ENCODE peak calls at places on chromosomes 12 and 14, in five cellular contexts. H is nephron progenitor cell, U is activated gamma-delta T cell, O is right cardiac atrium, P is GF-D8. A is an unnamed sample.

GRCh38 chr14:86057018-86057667 is 527.2 kb downstream of the FLRT2 start:
- DNase-seq in H (peak; percentile 35), U (no peak), O (no peak), P (no peak), A (no peak)

GRCh38 chr12:26378721-26379120 is 183.3 kb downstream of the SSPN start:
- DNase-seq in H (no peak), U (no peak), O (no peak), P (no peak), A (no peak)

GRCh38 chr14:95265106-95266094 is 54.3 kb downstream of the CLMN start:
- DNase-seq in H (no peak), U (no peak), O (no peak), P (no peak), A (no peak)

GRCh38 chr12:6821674-6822433 is at the start of gene GPR162:
- DNase-seq in H (peak; percentile 85), U (no peak), O (peak; percentile 66), P (no peak), A (no peak)

GRCh38 chr12:113075137-113075683 is 18.7 kb downstream of the DTX1 start:
- DNase-seq in H (no peak), U (no peak), O (no peak), P (no peak), A (no peak)

GRCh38 chr12:113056631-113057488 is at the start of gene DTX1:
- DNase-seq in H (peak; percentile 51), U (no peak), O (peak; percentile 53), P (no peak), A (no peak)

GRCh38 chr12:131118366-131118765 is 164.7 kb downstream of the ADGRD1 start:
- DNase-seq in H (no peak), U (no peak), O (peak; percentile 4), P (no peak), A (no peak)

GRCh38 chr12:112121780-112122565 is 3.4 kb upstream of the TRAFD1 start:
- DNase-seq in H (no peak), U (no peak), O (peak; percentile 81), P (no peak), A (no peak)

GRCh38 chr12:96297504-96297903 is 102.7 kb downstream of the CDK17 start:
- DNase-seq in H (no peak), U (no peak), O (no peak), P (no peak), A (no peak)

GRCh38 chr14:91277546-91278382 is 33.3 kb upstream of the GPR68 start:
- DNase-seq in H (no peak), U (no peak), O (no peak), P (no peak), A (no peak)

GRCh38 chr14:77148510-77149231 is 7.1 kb upstream of the ZDHHC22 start:
- DNase-seq in H (no peak), U (no peak), O (no peak), P (no peak), A (no peak)

GRCh38 chr14:22386924-22387775 is 201.9 kb downstream of the DAD1 start:
- DNase-seq in H (peak; percentile 79), U (no peak), O (peak; percentile 38), P (peak; percentile 16), A (no peak)

GRCh38 chr12:49671051-49671765 is 36.0 kb downstream of the FMNL3 start:
- DNase-seq in H (no peak), U (no peak), O (no peak), P (peak; percentile 38), A (no peak)

GRCh38 chr12:132217371-132217770 is 73.1 kb downstream of the NOC4L start:
- DNase-seq in H (no peak), U (no peak), O (no peak), P (no peak), A (no peak)

GRCh38 chr12:30774599-30774998 is 19.8 kb upstream of the CAPRIN2 start:
- DNase-seq in H (no peak), U (no peak), O (no peak), P (no peak), A (no peak)

GRCh38 chr12:13250416-13250815 is 53.9 kb downstream of the EMP1 start:
- DNase-seq in H (no peak), U (no peak), O (no peak), P (no peak), A (no peak)

GRCh38 chr12:108305520-108305919 is 33.6 kb downstream of the CMKLR1 start:
- DNase-seq in H (no peak), U (no peak), O (peak; percentile 94), P (no peak), A (peak; percentile 80)

GRCh38 chr12:60451457-60451856 is 855.6 kb downstream of the SLC16A7 start:
- DNase-seq in H (no peak), U (no peak), O (no peak), P (no peak), A (no peak)

GRCh38 chr12:225012-225411 is 11.1 kb upstream of the SLC6A12 start:
- DNase-seq in H (no peak), U (no peak), O (no peak), P (no peak), A (no peak)

GRCh38 chr12:9717070-9717925 is 15.6 kb downstream of the CLECL1 start:
- DNase-seq in H (no peak), U (no peak), O (no peak), P (no peak), A (no peak)

GRCh38 chr12:17975239-17975638 is 114.8 kb downstream of the RERGL start:
- DNase-seq in H (no peak), U (no peak), O (no peak), P (no peak), A (no peak)

GRCh38 chr14:74619672-74620131 is 7.7 kb upstream of the LTBP2 start:
- DNase-seq in H (no peak), U (no peak), O (peak; percentile 90), P (no peak), A (peak; percentile 98)

GRCh38 chr12:5796171-5797091 is 148.6 kb downstream of the ANO2 start:
- DNase-seq in H (peak; percentile 82), U (no peak), O (peak; percentile 44), P (no peak), A (no peak)

GRCh38 chr12:72272731-72273498 is 745 bp downstream of the TRHDE start:
- DNase-seq in H (peak; percentile 50), U (no peak), O (peak; percentile 40), P (no peak), A (no peak)

GRCh38 chr12:105671720-105672119 is 341.2 kb downstream of the C12orf75 start:
- DNase-seq in H (no peak), U (no peak), O (no peak), P (no peak), A (no peak)

A was measured in ascending aorta.